ENCODE peak calls at places on chromosome 4, in six cellular contexts. G is colonic mucosa; F is sigmoid colon; X is ovary; Q is cardiac muscle cell; M is CD8-positive, alpha-beta T cell. P is an unnamed sample.

GRCh38 chr4:137310593-137311490 is 221.5 kb downstream of the PCDH18 start:
- DNase-seq in G (no peak), F (no peak), X (no peak), Q (no peak), M (no peak), P (no peak)

GRCh38 chr4:15147709-15148651 is 145.7 kb downstream of the CPEB2 start:
- DNase-seq in G (no peak), F (no peak), X (no peak), Q (peak), M (no peak), P (no peak)

GRCh38 chr4:15963568-15963967 is 593 bp upstream of the FGFBP2 start:
- DNase-seq in G (no peak), F (no peak), X (no peak), Q (no peak), M (peak), P (no peak)

GRCh38 chr4:94516067-94516466 is 64.3 kb downstream of the PDLIM5 start:
- DNase-seq in G (no peak), F (no peak), X (no peak), Q (no peak), M (no peak), P (no peak)

GRCh38 chr4:165207016-165207430 is 338 bp upstream of the KLHL2 start:
- DNase-seq in G (peak), F (peak), X (no peak), Q (no peak), M (no peak), P (no peak)

GRCh38 chr4:142036795-142037583 is 400.6 kb downstream of the IL15 start:
- DNase-seq in G (no peak), F (no peak), X (no peak), Q (no peak), M (no peak), P (no peak)

GRCh38 chr4:105116616-105117319 is 29.9 kb upstream of the TET2 start:
- DNase-seq in G (no peak), F (no peak), X (no peak), Q (peak), M (no peak), P (no peak)

GRCh38 chr4:83889802-83890201 is 353.9 kb downstream of the GPAT3 start:
- DNase-seq in G (no peak), F (no peak), X (no peak), Q (no peak), M (no peak), P (no peak)

GRCh38 chr4:19888587-19888986 is 363.1 kb upstream of the SLIT2 start:
- DNase-seq in G (no peak), F (no peak), X (no peak), Q (no peak), M (no peak), P (no peak)

GRCh38 chr4:175419120-175419774 is 392.8 kb downstream of the GPM6A start:
- DNase-seq in G (no peak), F (no peak), X (no peak), Q (no peak), M (no peak), P (no peak)

GRCh38 chr4:110508827-110509446 is 33.0 kb downstream of the ENPEP start:
- DNase-seq in G (no peak), F (no peak), X (no peak), Q (peak), M (no peak), P (no peak)

GRCh38 chr4:11470709-11471441 is 42.2 kb upstream of the HS3ST1 start:
- DNase-seq in G (no peak), F (no peak), X (no peak), Q (no peak), M (no peak), P (no peak)

GRCh38 chr4:180335571-180335970 is 1907.6 kb upstream of the TENM3 start:
- DNase-seq in G (no peak), F (no peak), X (no peak), Q (no peak), M (no peak), P (no peak)

GRCh38 chr4:28822163-28822562 is 1898.0 kb upstream of the PCDH7 start:
- DNase-seq in G (no peak), F (no peak), X (no peak), Q (no peak), M (no peak), P (no peak)

GRCh38 chr4:7828011-7828720 is 111.5 kb downstream of the AFAP1 start:
- DNase-seq in G (peak), F (peak), X (peak), Q (no peak), M (peak), P (no peak)

GRCh38 chr4:95537181-95537580 is 11.6 kb downstream of the UNC5C start:
- DNase-seq in G (no peak), F (no peak), X (no peak), Q (peak), M (no peak), P (no peak)

DNA sequence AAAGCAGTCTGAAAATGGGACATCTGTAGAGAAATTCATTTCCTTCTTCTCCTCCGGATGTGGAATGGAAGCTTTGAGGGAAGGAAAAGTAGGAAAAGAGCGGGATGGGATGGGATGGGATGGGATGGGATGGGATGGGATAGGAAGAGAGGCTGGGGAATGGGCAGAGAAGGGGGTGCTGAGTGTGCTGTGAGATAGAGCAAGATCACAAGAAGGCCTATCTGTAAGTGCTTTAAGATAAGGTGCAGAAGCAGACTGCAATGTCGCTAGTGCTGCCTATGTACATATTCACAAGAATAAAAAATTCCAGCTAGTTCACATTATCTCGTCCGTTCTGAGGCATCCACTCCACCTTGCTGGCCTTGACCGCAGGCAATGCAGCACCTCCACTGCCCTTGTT is 86.2 kb downstream of the IRF2 start:
- DNase-seq in G (no peak), F (no peak), X (no peak), Q (peak), M (no peak), P (no peak)
- H3K27ac ChIP-seq in G (no peak), F (no peak), X (no peak), Q (no peak), M (no peak), P (no peak)

GRCh38 chr4:37138789-37139188 is 105.8 kb upstream of the NWD2 start:
- DNase-seq in G (no peak), F (no peak), X (no peak), Q (no peak), M (no peak), P (no peak)
- TF ChIP-seq CTCF in G (no peak), F (no peak), X (no peak), Q (no peak), M (no peak), P (no peak)

DNA sequence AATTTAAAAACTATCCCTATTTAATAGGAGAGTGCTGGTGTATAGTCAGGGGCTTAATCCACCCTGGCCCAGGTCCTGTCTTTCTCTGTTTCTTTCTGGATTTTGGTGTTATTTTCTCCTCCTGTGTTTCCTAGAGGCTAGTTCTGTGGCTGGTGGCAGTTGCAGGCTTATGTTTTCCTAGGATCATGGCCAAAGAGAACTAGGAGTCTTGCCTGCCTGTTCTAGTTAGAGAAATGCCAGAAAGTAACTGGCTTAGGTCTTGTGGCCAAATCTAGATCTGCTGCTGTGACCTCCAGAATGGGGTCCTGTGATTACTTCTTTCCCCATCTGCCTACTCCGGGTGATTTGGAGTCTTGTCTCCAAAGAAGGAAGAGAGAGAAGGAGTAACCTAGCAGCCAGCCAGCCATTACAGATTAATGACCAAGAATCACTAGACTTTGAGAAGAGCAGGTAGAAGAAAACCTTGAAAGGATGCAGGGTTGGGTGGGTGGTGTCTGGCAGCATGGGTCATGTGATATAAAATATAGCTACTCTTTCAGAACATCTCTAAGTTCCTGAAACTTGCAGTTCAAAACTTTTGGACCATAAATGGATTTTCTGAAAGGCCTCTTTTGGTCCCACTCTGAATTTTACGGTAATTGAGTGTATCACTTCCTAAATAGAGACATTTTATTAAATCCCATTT is 117.9 kb downstream of the STIM2 start:
- DNase-seq in G (no peak), F (no peak), X (no peak), Q (no peak), M (no peak), P (no peak)
- H3K27ac ChIP-seq in G (no peak), F (no peak), X (no peak), Q (no peak), M (no peak), P (no peak)

DNA sequence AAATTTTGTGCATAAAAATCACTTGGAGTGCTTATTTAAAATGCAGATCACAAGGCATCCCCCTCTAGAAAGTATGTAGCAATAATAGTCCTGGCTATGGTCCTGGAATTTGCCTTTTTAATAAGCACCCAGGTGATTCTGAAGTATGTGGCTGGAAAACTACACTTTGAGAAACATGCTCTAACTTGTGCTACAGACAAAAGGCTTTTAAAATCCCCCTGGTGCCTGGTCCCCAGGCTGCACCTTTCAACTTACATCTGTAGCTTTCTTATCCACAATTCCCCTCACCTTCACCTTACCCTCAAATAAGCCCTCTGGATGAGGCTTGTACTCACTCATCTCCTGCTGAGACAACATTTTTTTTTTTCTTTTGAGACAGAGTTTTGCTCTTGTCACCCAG is 21.1 kb downstream of the ART3 start:
- DNase-seq in G (no peak), F (no peak), X (no peak), Q (no peak), M (no peak), P (no peak)
- TF ChIP-seq CTCF in G (no peak), F (no peak), X (no peak), Q (no peak), M (no peak), P (no peak)